ENCODE peak calls at places on chromosome 2, in seven cellular contexts. W is right cardiac atrium, C is dorsolateral prefrontal cortex, K is tibial artery, D is thyroid gland, H is pancreas, Q is A549. I is an unnamed sample.

GRCh38 chr2:176385219-176385618 is 116.0 kb downstream of the MTX2 start:
- DNase-seq in W (no peak), C (no peak), K (no peak), D (no peak), H (no peak), Q (no peak), I (no peak)

GRCh38 chr2:80489718-80490117 is 185.2 kb upstream of the LRRTM1 start:
- DNase-seq in W (no peak), C (no peak), K (no peak), D (no peak), H (no peak), Q (no peak), I (no peak)

GRCh38 chr2:188404341-188405004 is 112.8 kb downstream of the GULP1 start:
- DNase-seq in W (no peak), C (no peak), K (no peak), D (peak), H (no peak), Q (no peak), I (no peak)

GRCh38 chr2:195533771-195534642 is 123.0 kb upstream of the SLC39A10 start:
- DNase-seq in W (peak), C (peak), K (peak), D (peak), H (no peak), Q (peak), I (peak)

GRCh38 chr2:156087875-156088274 is 244.6 kb downstream of the NR4A2 start:
- DNase-seq in W (no peak), C (no peak), K (no peak), D (no peak), H (no peak), Q (no peak), I (no peak)

GRCh38 chr2:211367711-211368110 is 811.3 kb downstream of the CPS1 start:
- DNase-seq in W (no peak), C (no peak), K (no peak), D (no peak), H (no peak), Q (no peak), I (no peak)

GRCh38 chr2:225429718-225430117 is 30.2 kb downstream of the NYAP2 start:
- DNase-seq in W (no peak), C (peak), K (no peak), D (peak), H (peak), Q (no peak), I (peak)

GRCh38 chr2:217954469-217954868 is 48.3 kb downstream of the TNS1 start:
- DNase-seq in W (no peak), C (peak), K (peak), D (peak), H (peak), Q (no peak), I (no peak)

GRCh38 chr2:17229414-17229813 is 288.8 kb downstream of the RAD51AP2 start:
- DNase-seq in W (no peak), C (no peak), K (no peak), D (no peak), H (no peak), Q (no peak), I (no peak)

GRCh38 chr2:110679865-110680264 is 2.0 kb upstream of the BUB1 start:
- DNase-seq in W (no peak), C (no peak), K (no peak), D (no peak), H (no peak), Q (no peak), I (no peak)

GRCh38 chr2:110682267-110682666 is 4.4 kb upstream of the BUB1 start:
- DNase-seq in W (no peak), C (no peak), K (no peak), D (no peak), H (no peak), Q (no peak), I (no peak)

GRCh38 chr2:110678457-110679336 is 834 bp upstream of the BUB1 start:
- DNase-seq in W (peak), C (peak), K (no peak), D (peak), H (no peak), Q (peak), I (peak)

GRCh38 chr2:110679337-110679707 is 1.5 kb upstream of the BUB1 start:
- DNase-seq in W (peak), C (no peak), K (no peak), D (no peak), H (no peak), Q (no peak), I (no peak)

DNA sequence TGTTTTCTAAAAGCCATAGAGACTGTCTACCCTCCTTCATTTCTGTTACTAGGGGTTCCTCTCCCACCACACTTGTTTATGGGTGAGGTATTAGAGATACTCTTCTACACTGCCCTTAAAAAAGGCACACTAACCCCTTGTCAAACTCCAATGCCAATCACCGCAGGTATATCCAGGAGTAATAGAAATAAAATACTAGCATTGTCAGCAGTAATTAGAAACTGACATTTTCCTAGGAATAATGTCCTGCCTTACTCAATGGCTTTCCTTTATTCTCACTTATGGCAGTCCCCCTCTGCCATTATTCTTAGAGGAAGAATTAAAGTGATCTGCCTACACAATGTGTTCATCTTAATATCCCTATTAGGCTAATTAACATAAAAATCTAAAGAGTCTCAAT is 5.0 kb upstream of the BUB1 start:
- DNase-seq in W (no peak), C (no peak), K (no peak), D (no peak), H (no peak), Q (no peak), I (no peak)
- H3K27ac ChIP-seq in W (no peak), C (no peak), K (no peak), D (no peak), H (no peak), Q (no peak), I (no peak)

GRCh38 chr2:55518846-55519167 is 711 bp upstream of the CFAP36 start:
- DNase-seq in W (no peak), C (no peak), K (no peak), D (peak), H (no peak), Q (peak), I (no peak)
- H3K27ac ChIP-seq in W (peak), C (peak), K (peak), D (peak), H (peak), Q (peak), I (peak)

GRCh38 chr2:27494284-27494943 is 586 bp downstream of the FNDC4 start:
- DNase-seq in W (peak), C (no peak), K (peak), D (peak), H (peak), Q (no peak), I (no peak)
- H3K27ac ChIP-seq in W (peak), C (peak), K (peak), D (no peak), H (peak), Q (peak), I (no peak)

GRCh38 chr2:239265681-239266435 is 135.0 kb downstream of the HDAC4 start:
- DNase-seq in W (peak), C (no peak), K (no peak), D (no peak), H (no peak), Q (no peak), I (no peak)
- H3K27ac ChIP-seq in W (peak), C (peak), K (peak), D (no peak), H (peak), Q (peak), I (peak)

DNA sequence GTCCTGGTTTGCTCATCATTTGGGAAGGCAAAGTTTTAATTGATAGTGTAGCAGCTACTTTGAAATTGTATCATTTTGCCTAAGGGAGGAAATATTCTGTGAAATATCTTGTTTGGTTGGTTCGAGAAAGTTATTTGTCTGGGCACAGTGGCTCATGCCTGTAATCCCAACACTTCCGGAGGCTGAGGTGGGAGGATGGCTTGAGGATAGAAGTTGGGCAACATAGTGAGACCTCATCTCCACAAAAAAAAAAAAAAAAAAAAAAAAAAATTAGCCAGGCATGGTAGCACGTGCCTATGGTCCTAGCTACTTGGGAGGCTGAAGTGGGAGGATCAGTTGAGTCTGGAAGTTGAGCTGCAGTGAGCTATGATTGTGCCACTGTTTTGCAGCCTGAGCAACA is 3.1 kb upstream of the ADGRF3 start:
- DNase-seq in W (no peak), C (no peak), K (no peak), D (no peak), H (no peak), Q (no peak), I (no peak)
- H3K27ac ChIP-seq in W (no peak), C (no peak), K (no peak), D (no peak), H (no peak), Q (no peak), I (no peak)

DNA sequence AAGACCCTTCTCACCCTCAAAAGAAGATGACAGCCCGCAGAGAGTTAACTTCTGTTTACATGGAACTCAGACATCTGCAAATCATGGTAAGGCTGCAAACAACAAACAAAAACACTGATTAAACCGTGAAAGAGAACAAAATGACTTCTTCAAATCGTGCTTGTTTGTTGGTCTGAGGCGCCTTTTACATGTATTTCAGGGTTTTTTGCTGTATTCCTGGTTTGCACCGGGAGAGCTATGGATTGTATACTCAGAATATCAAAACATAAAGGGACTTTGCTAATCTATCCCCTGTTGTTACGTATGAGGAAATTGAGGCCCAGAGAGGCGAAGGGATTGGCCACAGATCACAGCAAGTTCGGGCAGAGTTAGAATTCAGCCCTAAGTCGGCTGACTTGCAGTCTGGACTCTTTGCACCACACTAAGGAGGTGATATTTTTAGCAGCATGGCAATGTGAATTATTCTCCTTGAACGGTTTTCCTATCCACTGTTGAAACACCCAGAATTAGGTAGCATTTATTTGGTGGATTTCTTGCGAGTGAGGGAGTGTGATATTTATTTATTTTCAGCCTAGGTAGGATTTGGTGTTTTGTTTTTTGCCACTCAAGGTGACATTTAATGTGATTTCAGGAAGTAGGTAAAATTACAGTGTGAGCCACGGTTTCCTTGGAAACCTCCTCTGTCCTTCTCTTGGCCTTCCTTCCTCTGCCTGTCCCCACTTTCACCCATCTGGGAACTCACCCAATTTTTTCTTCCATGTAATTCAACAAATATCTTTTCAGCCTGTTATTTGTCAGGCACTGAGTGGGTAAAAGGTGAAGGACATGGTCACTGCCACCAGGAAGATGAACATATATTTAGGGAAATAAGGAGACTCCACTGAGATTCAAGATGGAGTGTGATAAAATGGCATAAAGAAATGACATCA is 980 bp upstream of the PDE6D start:
- DNase-seq in W (no peak), C (no peak), K (no peak), D (peak), H (no peak), Q (no peak), I (peak)
- H3K27ac ChIP-seq in W (peak), C (peak), K (peak), D (peak), H (peak), Q (peak), I (peak)

GRCh38 chr2:207123776-207124391 is 41.9 kb downstream of the KLF7 start:
- DNase-seq in W (no peak), C (no peak), K (no peak), D (no peak), H (no peak), Q (no peak), I (no peak)
- H3K27ac ChIP-seq in W (no peak), C (peak), K (peak), D (no peak), H (no peak), Q (no peak), I (no peak)

GRCh38 chr2:238388794-238389193 is 37.9 kb upstream of the ASB1 start:
- DNase-seq in W (no peak), C (no peak), K (no peak), D (no peak), H (no peak), Q (no peak), I (no peak)
- H3K27ac ChIP-seq in W (no peak), C (no peak), K (no peak), D (no peak), H (no peak), Q (no peak), I (no peak)

I was measured in A673.